ENCODE peak calls at places on chromosomes 13 and 19, in ten cellular contexts. Q is activated CD4-positive, alpha-beta T cell treated with anti-CD3 and anti-CD28 coated beads, Interleukin-2, amount 50 U/mL, for 24 hours; N is spleen; O is GOT3; K is stimulated activated CD8-positive, alpha-beta memory T cell treated with anti-CD3 and anti-CD28 coated beads, Interleukin-4, amount 100 ng/mL, for 1 hour; F is activated T-helper 1 cell treated with Interleukin-2 at 50 U/mL for 16 hours; L is stimulated activated CD4-positive, alpha-beta T cell treated with anti-CD3 and anti-CD28 coated beads, Interleukin-2, amount 100 ng/mL, for 24 hours; J is nephron progenitor cell; E is stimulated activated naive B cell treated with anti-CD40 and anti-IgM and Interleukin-4, amounts not matched to agents 10 μg/mL and 1 μg/mL and 100 μg/mL, for 72 hours; I is CD8-positive, alpha-beta memory T cell. U is an unnamed sample.

GRCh38 chr13:40124648-40125045 is 469.2 kb downstream of the COG6 start:
- DNase-seq in J (no peak), L (no peak), O (no peak), E (no peak), F (no peak), Q (no peak), K (no peak), I (no peak), N (no peak), U (no peak)

GRCh38 chr19:43660301-43660700 is 9.7 kb downstream of the PLAUR start:
- DNase-seq in K (no peak), I (no peak), Q (no peak), F (no peak), O (no peak), E (no peak), J (no peak), L (no peak), N (no peak), U (no peak)

GRCh38 chr19:2077398-2077797 is 18.7 kb downstream of the MOB3A start:
- DNase-seq in F (no peak), I (no peak), L (no peak), O (no peak), Q (no peak), J (no peak), E (no peak), N (no peak), K (no peak), U (no peak)

GRCh38 chr19:54620464-54620863 is 9.8 kb upstream of the LILRB1 start:
- DNase-seq in L (no peak), F (no peak), O (no peak), Q (no peak), I (no peak), K (no peak), N (no peak), J (no peak), E (no peak), U (no peak)

GRCh38 chr13:36130542-36131214 is 504 bp downstream of the DCLK1 start:
- DNase-seq in L (no peak), O (no peak), N (no peak), Q (no peak), K (no peak), I (no peak), F (no peak), J (no peak), E (no peak), U (no peak)

GRCh38 chr19:6891761-6892385 is 4.5 kb downstream of the ADGRE1 start:
- DNase-seq in I (no peak), K (no peak), E (no peak), N (no peak), Q (no peak), J (no peak), L (no peak), O (no peak), F (no peak), U (no peak)

GRCh38 chr19:7115721-7116120 is 46.2 kb downstream of the ZNF557 start:
- DNase-seq in K (no peak), I (no peak), J (no peak), E (no peak), Q (no peak), N (no peak), F (no peak), O (no peak), L (no peak), U (no peak)

GRCh38 chr19:38663957-38664502 is 16.6 kb downstream of the ACTN4 start:
- DNase-seq in O (no peak), K (no peak), E (no peak), J (no peak), L (no peak), N (peak), F (no peak), Q (no peak), I (no peak), U (no peak)

GRCh38 chr13:103931396-103931795 is 865.2 kb upstream of the SLC10A2 start:
- DNase-seq in N (no peak), J (no peak), K (no peak), L (no peak), Q (no peak), F (no peak), I (no peak), O (no peak), E (no peak), U (no peak)

GRCh38 chr13:38866649-38867048 is 124.0 kb downstream of the STOML3 start:
- DNase-seq in Q (no peak), K (no peak), J (no peak), F (no peak), O (no peak), E (no peak), N (no peak), L (no peak), I (no peak), U (no peak)

GRCh38 chr13:28056970-28057712 is 43.2 kb downstream of the FLT3 start:
- DNase-seq in L (no peak), E (no peak), F (no peak), Q (no peak), I (no peak), J (no peak), O (no peak), N (no peak), K (no peak), U (no peak)

GRCh38 chr13:33717775-33718174 is 100.2 kb upstream of the RFC3 start:
- DNase-seq in O (no peak), Q (no peak), I (no peak), N (no peak), K (no peak), F (no peak), J (no peak), E (no peak), L (no peak), U (no peak)

GRCh38 chr13:113863511-113864302 is at the start of gene GAS6:
- DNase-seq in I (no peak), K (no peak), N (no peak), O (no peak), L (peak), F (no peak), J (peak), Q (no peak), E (peak), U (peak)

GRCh38 chr13:24605923-24606372 is 74.3 kb upstream of the ATP12A start:
- DNase-seq in K (no peak), I (no peak), F (no peak), N (no peak), J (no peak), O (no peak), E (no peak), Q (no peak), L (no peak), U (peak)

GRCh38 chr13:26544707-26545106 is 12.8 kb upstream of the WASF3 start:
- DNase-seq in E (no peak), Q (no peak), O (no peak), L (no peak), J (no peak), F (no peak), I (no peak), N (no peak), K (no peak), U (no peak)